ENCODE peak calls at places on chromosome 17, in five cellular contexts. B is upper lobe of right lung, O is heart left ventricle, F is upper lobe of left lung, W is colonic mucosa. I is an unnamed sample.

GRCh38 chr17:63543822-63544420 is 6.4 kb upstream of the DCAF7 start:
- DNase-seq in B (peak; percentile 46), O (no peak), F (no peak), W (no peak), I (no peak)

GRCh38 chr17:77645441-77646430 is 312.8 kb upstream of the TNRC6C start:
- DNase-seq in B (peak; percentile 13), O (no peak), F (peak; percentile 15), W (no peak), I (no peak)

GRCh38 chr17:78110363-78111011 is 18.1 kb downstream of the TMC6 start:
- DNase-seq in B (no peak), O (peak; percentile 76), F (no peak), W (no peak), I (no peak)

GRCh38 chr17:31068291-31068690 is 26.5 kb upstream of the NF1 start:
- DNase-seq in B (no peak), O (no peak), F (peak; percentile 32), W (peak; percentile 64), I (no peak)

GRCh38 chr17:19719365-19720209 is 3.2 kb upstream of the SLC47A2 start:
- DNase-seq in B (peak; percentile 47), O (no peak), F (no peak), W (peak; percentile 43), I (no peak)

GRCh38 chr17:59327891-59328290 is 3.6 kb upstream of the YPEL2 start:
- DNase-seq in B (no peak), O (no peak), F (no peak), W (no peak), I (no peak)

GRCh38 chr17:61583242-61583641 is 7.8 kb downstream of the NACA2 start:
- DNase-seq in B (no peak), O (no peak), F (no peak), W (no peak), I (no peak)

GRCh38 chr17:16915752-16916556 is 56.0 kb downstream of the TNFRSF13B start:
- DNase-seq in B (peak; percentile 77), O (no peak), F (peak; percentile 64), W (peak; percentile 68), I (no peak)

GRCh38 chr17:40551874-40552768 is 13.2 kb downstream of the CCR7 start:
- DNase-seq in B (peak; percentile 61), O (no peak), F (no peak), W (peak; percentile 27), I (peak; percentile 73)

GRCh38 chr17:63483655-63484575 is 7.1 kb downstream of the ACE start:
- DNase-seq in B (no peak), O (no peak), F (no peak), W (no peak), I (no peak)

GRCh38 chr17:48561894-48562810 is 16.0 kb downstream of the HOXB4 start:
- DNase-seq in B (no peak), O (no peak), F (no peak), W (no peak), I (no peak)

GRCh38 chr17:81832608-81833159 is 407 bp downstream of the MCRIP1 start:
- DNase-seq in B (peak; percentile 81), O (no peak), F (peak; percentile 48), W (peak; percentile 40), I (peak; percentile 18)

GRCh38 chr17:61284174-61284573 is 115.5 kb upstream of the TBX2 start:
- DNase-seq in B (no peak), O (no peak), F (no peak), W (no peak), I (no peak)

GRCh38 chr17:38591759-38592241 is 14.0 kb downstream of the SRCIN1 start:
- DNase-seq in B (no peak), O (no peak), F (peak; percentile 32), W (no peak), I (no peak)

GRCh38 chr17:5437721-5438317 is 1.1 kb downstream of the C1QBP start:
- DNase-seq in B (no peak), O (no peak), F (no peak), W (no peak), I (no peak)

GRCh38 chr17:75898065-75898464 is 1.3 kb upstream of the TRIM65 start:
- DNase-seq in B (no peak), O (no peak), F (no peak), W (no peak), I (no peak)

GRCh38 chr17:10812674-10813073 is 8.8 kb upstream of the TMEM238L start:
- DNase-seq in B (no peak), O (peak; percentile 69), F (no peak), W (peak; percentile 92), I (no peak)

GRCh38 chr17:61202564-61202963 is 197.1 kb upstream of the TBX2 start:
- DNase-seq in B (no peak), O (no peak), F (no peak), W (no peak), I (no peak)

GRCh38 chr17:81135503-81136283 is 29.6 kb upstream of the PVALEF start:
- DNase-seq in B (no peak), O (no peak), F (peak; percentile 72), W (no peak), I (no peak)

GRCh38 chr17:19753049-19753444 is 4.9 kb upstream of the ALDH3A1 start:
- DNase-seq in B (peak; percentile 91), O (peak; percentile 86), F (peak; percentile 95), W (peak; percentile 57), I (no peak)

GRCh38 chr17:9658593-9659211 is 13.4 kb downstream of the USP43 start:
- DNase-seq in B (no peak), O (no peak), F (no peak), W (peak; percentile 64), I (no peak)

GRCh38 chr17:38579934-38580333 is 25.8 kb downstream of the SRCIN1 start:
- DNase-seq in B (no peak), O (peak; percentile 47), F (no peak), W (no peak), I (no peak)

GRCh38 chr17:19002805-19003542 is 1.6 kb downstream of the FAM83G start:
- DNase-seq in B (no peak), O (no peak), F (no peak), W (no peak), I (no peak)

GRCh38 chr17:49952912-49953497 is 16.0 kb upstream of the DLX4 start:
- DNase-seq in B (no peak), O (no peak), F (no peak), W (no peak), I (no peak)

GRCh38 chr17:19762515-19762961 is 14.4 kb upstream of the ALDH3A1 start:
- DNase-seq in B (peak; percentile 88), O (peak; percentile 70), F (peak; percentile 73), W (peak; percentile 50), I (peak; percentile 62)

GRCh38 chr17:45305532-45306087 is 11.2 kb downstream of the MAP3K14 start:
- DNase-seq in B (no peak), O (no peak), F (no peak), W (no peak), I (no peak)

GRCh38 chr17:81961554-81962498 is 839 bp upstream of the NOTUM start:
- DNase-seq in B (no peak), O (no peak), F (no peak), W (no peak), I (no peak)

GRCh38 chr17:52495646-52496045 is 337.1 kb upstream of the CA10 start:
- DNase-seq in B (no peak), O (no peak), F (no peak), W (no peak), I (no peak)

GRCh38 chr17:7842380-7842949 is 8.4 kb downstream of the KDM6B start:
- DNase-seq in B (peak; percentile 92), O (peak; percentile 91), F (peak; percentile 87), W (peak; percentile 74), I (no peak)

GRCh38 chr17:54736573-54736972 is 164.1 kb upstream of the TOM1L1 start:
- DNase-seq in B (no peak), O (no peak), F (no peak), W (no peak), I (no peak)

GRCh38 chr17:54738496-54738895 is 162.2 kb upstream of the TOM1L1 start:
- DNase-seq in B (no peak), O (no peak), F (no peak), W (no peak), I (no peak)
- H3K27ac ChIP-seq in B (no peak overlapping the region), O (no peak overlapping the region), F (no peak overlapping the region), W (no peak overlapping the region), I (no peak overlapping the region)

DNA sequence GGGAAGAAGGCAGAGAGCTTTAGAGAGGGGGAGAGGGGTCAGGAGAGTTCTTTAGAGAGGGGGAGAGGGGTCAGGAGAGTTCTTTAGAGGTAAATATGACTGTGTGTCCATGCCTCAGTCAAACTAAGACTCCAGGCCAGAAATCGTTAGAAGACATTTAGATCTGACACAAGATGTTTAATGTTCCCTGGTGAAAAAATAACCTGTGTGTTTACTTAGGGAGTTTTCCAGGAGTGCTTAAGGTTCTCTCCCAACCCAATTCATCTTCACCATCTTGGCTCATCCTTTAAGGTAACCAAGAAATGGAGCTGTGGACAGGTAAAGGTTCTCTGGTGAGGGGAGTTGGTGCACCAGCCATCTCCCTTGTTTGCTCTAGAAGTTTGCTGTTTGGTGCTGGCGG is 9.8 kb downstream of the CBX4 start:
- DNase-seq in B (no peak), O (no peak), F (no peak), W (no peak), I (no peak)
- H3K4me1 ChIP-seq in B (peaks cover 29% of the 10 kb centered on the region), O (peaks cover 41% of the 10 kb centered on the region), F (peaks cover 44% of the 10 kb centered on the region), W (peaks cover 13% of the 10 kb centered on the region), I (peaks cover 22% of the 10 kb centered on the region)

GRCh38 chr17:22463110-22463850 is 771.0 kb downstream of the KCNJ18 start:
- DNase-seq in B (no peak), O (no peak), F (no peak), W (no peak), I (no peak)

GRCh38 chr17:22462461-22462860 is 770.1 kb downstream of the KCNJ18 start:
- DNase-seq in B (no peak), O (no peak), F (no peak), W (no peak), I (no peak)

GRCh38 chr17:22461460-22462145 is 769.3 kb downstream of the KCNJ18 start:
- DNase-seq in B (no peak), O (no peak), F (no peak), W (no peak), I (no peak)

GRCh38 chr17:22460461-22461063 is 768.2 kb downstream of the KCNJ18 start:
- DNase-seq in B (no peak), O (no peak), F (no peak), W (no peak), I (no peak)

DNA sequence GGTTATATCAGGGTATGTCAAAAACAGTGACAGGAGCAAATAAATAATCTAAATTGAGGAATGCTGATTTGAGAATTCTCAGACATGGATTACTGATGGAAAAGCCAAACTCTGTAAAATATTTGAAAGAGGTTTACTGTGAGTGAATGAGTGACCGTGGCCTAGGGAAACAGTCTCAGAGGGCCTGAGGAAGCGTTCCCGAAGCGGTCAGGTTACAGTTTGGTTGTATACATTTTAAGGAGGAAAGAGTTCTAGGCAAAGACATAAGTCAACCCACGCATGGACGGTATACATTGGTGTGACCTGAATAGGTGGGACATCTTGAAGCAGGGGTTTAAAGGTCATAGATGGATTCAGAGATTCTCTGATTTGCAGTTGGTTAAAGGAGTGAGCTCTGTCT is 771.7 kb downstream of the KCNJ18 start:
- DNase-seq in B (no peak), O (no peak), F (no peak), W (no peak), I (no peak)
- H3K9me3 ChIP-seq in B (no peaks in the 10 kb centered on the region), O (no peaks in the 10 kb centered on the region), F (no peaks in the 10 kb centered on the region), W (no peaks in the 10 kb centered on the region), I (peaks cover 16% of the 10 kb centered on the region)

DNA sequence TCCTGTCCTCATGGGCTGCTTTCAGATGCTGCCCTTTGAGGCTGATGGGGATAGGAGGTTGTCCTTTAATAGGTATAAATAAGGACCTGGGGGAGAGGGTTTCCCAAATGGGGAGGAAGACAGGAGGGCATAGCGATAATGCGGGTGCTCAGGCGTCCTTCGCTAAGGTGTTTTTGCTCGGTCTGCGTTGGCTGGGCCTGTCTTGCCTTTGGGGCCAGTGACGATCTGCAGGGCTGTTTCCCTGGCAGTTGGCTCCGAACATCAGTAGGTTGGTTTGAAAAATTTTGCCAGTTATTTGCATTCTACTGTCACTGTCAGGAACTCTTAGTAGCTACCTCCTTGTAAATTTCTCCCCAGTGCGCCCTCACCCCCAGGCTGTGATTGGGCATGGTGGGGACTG is 37.8 kb upstream of the CDC42EP4 start:
- DNase-seq in B (no peak), O (no peak), F (no peak), W (no peak), I (no peak)
- H3K27ac ChIP-seq in B (no peak overlapping the region), O (no peak overlapping the region), F (no peak overlapping the region), W (peak overlapping the region; percentile 16), I (peak overlapping the region; percentile 77)

I was measured in tibial nerve.